ENCODE peak calls at places on chromosomes 4 and X, in five cellular contexts. P, O, A, G and H are unnamed samples. For H3K9me3, the result is how much of the 10 kb centered on the place peaks cover.

GRCh38 chr4:78552398-78553396 is 1.1 kb downstream of the ANXA3 start:
- DNase-seq in A (no peak), O (no peak), P (peak), G (peak), H (peak)

GRCh38 chr4:89196056-89196674 is 84.8 kb downstream of the TIGD2 start:
- DNase-seq in G (no peak), P (peak), O (no peak), A (no peak), H (no peak)

GRCh38 chr4:79442422-79442821 is 34.4 kb upstream of the GK2 start:
- DNase-seq in O (no peak), G (no peak), A (no peak), P (no peak), H (no peak)

GRCh38 chrX:77918568-77918967 is 8.1 kb downstream of the ATP7A start:
- DNase-seq in G (no peak), P (no peak), O (no peak), A (no peak), H (no peak)

GRCh38 chr4:37224832-37225231 is 19.7 kb upstream of the NWD2 start:
- DNase-seq in O (no peak), P (no peak), A (no peak), G (no peak), H (no peak)

GRCh38 chr4:105632599-105632998 is 75.9 kb downstream of the INTS12 start:
- DNase-seq in A (no peak), G (no peak), P (no peak), O (no peak), H (no peak)

GRCh38 chrX:153488231-153488914 is 6.4 kb upstream of the BGN start:
- DNase-seq in G (no peak), O (no peak), A (no peak), P (no peak), H (no peak)

GRCh38 chr4:107578321-107578720 is 141.7 kb downstream of the PAPSS1 start:
- DNase-seq in P (no peak), O (peak), A (no peak), G (no peak), H (no peak)

GRCh38 chr4:127212701-127213100 is 420.1 kb upstream of the INTU start:
- DNase-seq in P (no peak), G (no peak), O (no peak), A (no peak), H (no peak)

GRCh38 chr4:71456841-71457240 is 118.0 kb downstream of the SLC4A4 start:
- DNase-seq in A (no peak), P (peak), G (no peak), O (peak), H (no peak)

GRCh38 chr4:54005475-54005874 is 58.9 kb downstream of the CHIC2 start:
- DNase-seq in O (no peak), G (no peak), P (no peak), A (peak), H (no peak)

GRCh38 chrX:152993933-152994332 is at the start of gene PNMA5:
- DNase-seq in P (no peak), G (no peak), O (no peak), A (no peak), H (no peak)

GRCh38 chr4:118994030-118994429 is 105.4 kb downstream of the SYNPO2 start:
- DNase-seq in A (no peak), G (no peak), O (peak), P (no peak), H (no peak)

GRCh38 chrX:123731258-123731986 is 1.4 kb downstream of the THOC2 start:
- DNase-seq in O (no peak), A (peak), P (no peak), G (peak), H (peak)

GRCh38 chrX:70088281-70088680 is 26.0 kb downstream of the OTUD6A start:
- DNase-seq in A (no peak), O (no peak), P (no peak), G (no peak), H (no peak)

GRCh38 chr4:55980725-55981124 is 32.0 kb downstream of the CEP135 start:
- DNase-seq in O (no peak), G (no peak), P (no peak), A (no peak), H (no peak)

GRCh38 chr4:3644849-3645627 is 112.8 kb upstream of the LRPAP1 start:
- DNase-seq in G (no peak), A (no peak), P (peak), O (no peak), H (no peak)

GRCh38 chr4:84708406-84709135 is 125.6 kb downstream of the CDS1 start:
- DNase-seq in P (no peak), O (no peak), A (no peak), G (no peak), H (no peak)

GRCh38 chr4:184664445-184665210 is 15.1 kb downstream of the PRIMPOL start:
- DNase-seq in G (no peak), P (peak), O (no peak), A (no peak), H (no peak)

GRCh38 chr4:23106516-23106915 is 413.8 kb downstream of the GBA3 start:
- DNase-seq in A (no peak), O (no peak), G (no peak), P (no peak), H (no peak)

GRCh38 chr4:122576261-122577188 is 44.3 kb downstream of the IL21 start:
- DNase-seq in A (peak), O (no peak), P (peak), G (no peak), H (no peak)

GRCh38 chr4:2469192-2469984 is 482 bp downstream of the RNF4 start:
- DNase-seq in A (peak), G (peak), P (peak), O (no peak), H (peak)

GRCh38 chr4:139568206-139568969 is 12.4 kb upstream of the SETD7 start:
- DNase-seq in A (no peak), G (no peak), P (no peak), O (no peak), H (no peak)

GRCh38 chr4:105455998-105456397 is 17.9 kb downstream of the PPA2 start:
- DNase-seq in O (no peak), A (no peak), P (no peak), G (no peak), H (no peak)

GRCh38 chr4:8431553-8431952 is 9.0 kb downstream of the ACOX3 start:
- DNase-seq in A (no peak), P (no peak), O (no peak), G (no peak), H (no peak)

GRCh38 chrX:53831662-53832635 is 145.4 kb upstream of the HUWE1 start:
- DNase-seq in O (no peak), A (peak), G (no peak), P (peak), H (peak)

GRCh38 chr4:87865960-87866598 is 33.3 kb downstream of the MEPE start:
- DNase-seq in G (no peak), A (no peak), P (peak), O (no peak), H (no peak)

GRCh38 chrX:40189621-40190020 is 91.9 kb upstream of the BCOR start:
- DNase-seq in G (no peak), O (no peak), A (no peak), P (no peak), H (no peak)

GRCh38 chr4:25970241-25970675 is 56.2 kb downstream of the SMIM20 start:
- DNase-seq in O (no peak), P (no peak), A (peak), G (no peak), H (no peak)

GRCh38 chrX:138745215-138745614 is 33.7 kb upstream of the FGF13 start:
- DNase-seq in P (peak), G (peak), O (no peak), A (peak), H (no peak)

GRCh38 chr4:140252144-140252741 is 98.3 kb upstream of the MAML3 start:
- DNase-seq in G (no peak), A (peak), P (peak), O (no peak), H (peak)

GRCh38 chr4:40629401-40630334 is at the start of gene RBM47:
- DNase-seq in G (peak), A (no peak), P (peak), O (no peak), H (peak)

GRCh38 chrX:119155416-119156035 is 27.9 kb upstream of the KIAA1210 start:
- DNase-seq in A (no peak), G (no peak), P (peak), O (no peak), H (no peak)

GRCh38 chr4:83043801-83044407 is 8.9 kb downstream of the COPS4 start:
- DNase-seq in G (no peak), A (no peak), O (no peak), P (no peak), H (no peak)

GRCh38 chr4:125042031-125042430 is 272.7 kb upstream of the FAT4 start:
- DNase-seq in G (no peak), O (no peak), P (no peak), A (no peak), H (no peak)

GRCh38 chr4:8377103-8378075 is 63.1 kb downstream of the ACOX3 start:
- DNase-seq in O (no peak), G (no peak), A (no peak), P (no peak), H (no peak)

DNA sequence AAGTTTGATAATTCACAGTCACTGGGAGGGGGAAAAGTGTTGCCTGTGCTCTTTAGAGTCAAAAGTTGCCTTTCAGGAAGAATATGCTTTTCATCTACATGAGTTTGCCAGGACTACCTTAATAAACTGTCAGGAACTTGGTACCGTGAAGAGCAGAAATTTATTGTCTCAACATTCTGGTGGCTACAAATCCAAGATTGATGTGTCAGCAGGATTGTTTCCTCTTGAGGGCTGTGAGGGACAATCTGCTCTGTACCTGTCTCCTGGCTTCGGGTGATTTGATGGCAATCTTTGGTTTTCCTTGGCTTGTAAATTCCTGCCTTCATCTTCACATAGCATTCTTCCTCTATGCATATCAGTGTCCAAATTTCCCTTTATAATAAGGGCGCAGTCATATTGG is 277.2 kb downstream of the PDGFC start:
- DNase-seq in O (no peak), A (no peak), P (no peak), G (no peak), H (no peak)
- H3K27ac ChIP-seq in O (no peak), A (no peak), P (no peak), G (no peak), H (no peak)

GRCh38 chr4:80498725-80499124 is 163.2 kb downstream of the CFAP299 start:
- DNase-seq in P (no peak), A (no peak), O (no peak), G (no peak), H (no peak)

GRCh38 chr4:80495847-80496246 is 160.3 kb downstream of the CFAP299 start:
- DNase-seq in P (no peak), A (no peak), O (no peak), G (no peak), H (no peak)

GRCh38 chr4:80489798-80490197 is 154.3 kb downstream of the CFAP299 start:
- DNase-seq in G (no peak), O (no peak), P (no peak), A (peak), H (no peak)

DNA sequence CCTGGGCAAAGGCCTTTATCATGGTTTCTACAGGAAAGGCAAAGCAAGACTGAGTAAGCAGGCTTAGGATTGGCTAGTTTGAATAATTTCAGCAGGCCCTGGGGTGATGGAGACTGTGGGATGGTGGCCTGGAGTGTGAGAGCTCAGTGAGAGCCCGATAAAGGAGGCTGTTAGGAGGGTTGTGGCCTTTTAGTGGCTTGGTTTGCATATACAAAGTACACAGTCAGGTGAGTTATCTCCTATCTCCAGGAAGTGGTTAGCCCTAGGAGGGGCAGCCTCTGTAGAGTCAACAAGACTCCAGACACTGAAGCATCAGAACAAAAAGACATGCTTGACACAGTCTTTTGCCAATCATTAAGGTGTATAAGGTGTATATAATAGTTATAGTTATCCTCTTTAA is 157.2 kb downstream of the CFAP299 start:
- DNase-seq in O (no peak), G (no peak), P (no peak), A (no peak), H (peak)
- H3K9me3 ChIP-seq in O (under half), G (under half), P (under half), A (under half), H (under half)

DNA sequence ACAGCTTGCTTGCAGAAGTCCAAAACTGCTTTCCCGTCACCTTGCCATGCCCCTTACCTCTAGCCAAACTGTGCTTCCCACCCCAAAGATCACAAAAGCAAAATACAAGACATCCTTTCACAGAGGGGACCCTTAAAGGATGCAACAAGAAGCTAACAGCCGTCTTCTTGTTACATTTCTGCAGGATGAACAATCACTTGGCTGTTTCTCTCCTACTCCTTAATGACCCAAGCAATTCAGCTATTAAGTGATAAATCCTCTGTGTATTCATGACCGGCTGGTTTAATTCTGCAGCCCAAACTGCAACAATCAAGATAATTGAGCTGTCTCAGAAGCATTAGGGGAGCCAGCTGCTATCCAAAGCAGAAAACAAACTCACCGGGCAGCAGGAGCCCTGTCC is 85.9 kb upstream of the ACSL4 start:
- DNase-seq in G (no peak), P (no peak), A (no peak), O (no peak), H (no peak)
- H3K27ac ChIP-seq in G (no peak), P (no peak), A (no peak), O (no peak), H (no peak)

DNA sequence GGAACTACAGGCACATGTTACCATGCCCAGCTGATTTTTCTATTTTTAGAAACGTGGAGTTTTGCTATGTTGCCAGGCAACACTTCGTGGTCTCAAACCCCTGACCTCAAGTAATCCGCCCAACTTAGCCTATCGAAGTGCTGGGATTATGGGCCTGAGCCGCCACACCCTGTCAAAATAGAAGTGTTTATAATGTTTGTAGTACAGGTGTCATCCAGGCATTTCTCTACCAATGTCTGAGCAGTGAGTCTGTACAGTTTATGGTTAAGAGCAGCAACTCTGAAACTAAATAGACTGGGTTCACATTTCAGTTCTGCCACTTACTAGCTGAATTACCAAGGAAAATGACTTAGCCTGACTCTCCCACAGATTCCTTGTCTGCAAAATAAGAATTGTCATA is 460.4 kb upstream of the GALNT7 start:
- DNase-seq in P (no peak), G (no peak), O (no peak), A (no peak), H (no peak)
- H3K9me3 ChIP-seq in P (under half), G (under half), O (under half), A (under half), H (under half)

GRCh38 chr4:16192631-16193483 is 33.4 kb downstream of the TAPT1 start:
- DNase-seq in O (no peak), G (no peak), A (no peak), P (no peak), H (no peak)
- H3K27ac ChIP-seq in O (no peak), G (no peak), A (no peak), P (no peak), H (no peak)

GRCh38 chr4:153079824-153080486 is 124.3 kb upstream of the TRIM2 start:
- DNase-seq in P (no peak), A (no peak), O (no peak), G (no peak), H (no peak)

GRCh38 chr4:153081181-153081580 is 123.1 kb upstream of the TRIM2 start:
- DNase-seq in G (no peak), O (no peak), A (no peak), P (no peak), H (no peak)

GRCh38 chr4:153082322-153083301 is 121.6 kb upstream of the TRIM2 start:
- DNase-seq in O (no peak), A (peak), P (no peak), G (no peak), H (no peak)

GRCh38 chr4:153083447-153083921 is 120.8 kb upstream of the TRIM2 start:
- DNase-seq in A (peak), G (peak), P (peak), O (peak), H (peak)

GRCh38 chr4:153081693-153082092 is 122.5 kb upstream of the TRIM2 start:
- DNase-seq in P (no peak), G (no peak), O (no peak), A (no peak), H (no peak)
- H3K9me3 ChIP-seq in P (under half), G (under half), O (under half), A (under half), H (under half)

DNA sequence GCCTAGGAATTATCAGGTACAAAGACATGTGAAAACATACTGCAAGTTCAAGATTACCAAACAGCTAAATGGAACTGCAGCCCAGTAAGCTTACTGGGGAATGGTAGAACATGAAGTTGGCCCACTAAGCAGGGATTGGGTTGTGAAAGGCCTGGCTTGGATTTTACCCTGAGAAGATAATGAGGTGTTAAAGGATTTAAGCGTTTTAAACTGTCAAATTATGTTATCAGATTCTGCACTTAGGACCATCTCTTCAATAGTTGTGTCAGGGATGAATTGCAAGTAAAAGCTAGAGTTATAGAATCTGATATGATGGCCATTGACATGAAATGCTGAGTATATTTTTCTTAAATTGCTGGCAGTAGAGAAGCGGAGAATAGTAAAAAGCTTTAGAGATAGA is 225.7 kb downstream of the GRID2 start:
- DNase-seq in A (no peak), G (no peak), P (no peak), O (no peak), H (no peak)
- H3K27ac ChIP-seq in A (no peak), G (no peak), P (no peak), O (no peak), H (no peak)